ENCODE peak calls at places on chromosome 17, in four cellular contexts. One of them, this sample, is unnamed.
A peak's percentile ranks its signal among the peaks of the same experiment; 100 is the strongest.

GRCh38 chr17:42287305-42288077 is 807 bp upstream of the STAT5A start:
- DNase-seq in progenitor cell of endocrine pancreas: no peak
- DNase-seq in OCI-LY7: no peak
- DNase-seq in GM10248: peak; percentile 63
- DNase-seq in this sample: no peak

GRCh38 chr17:17685775-17686291 is 4.6 kb downstream of the RAI1 start:
- DNase-seq in OCI-LY7: no peak
- DNase-seq in GM10248: no peak
- DNase-seq in progenitor cell of endocrine pancreas: no peak
- DNase-seq in this sample: no peak

GRCh38 chr17:27319536-27320221 is 25.8 kb downstream of the WSB1 start:
- DNase-seq in GM10248: no peak
- DNase-seq in OCI-LY7: no peak
- DNase-seq in progenitor cell of endocrine pancreas: no peak
- DNase-seq in this sample: no peak

GRCh38 chr17:51853857-51854256 is 304.7 kb downstream of the CA10 start:
- DNase-seq in progenitor cell of endocrine pancreas: no peak
- DNase-seq in OCI-LY7: no peak
- DNase-seq in GM10248: no peak
- DNase-seq in this sample: no peak

GRCh38 chr17:63960430-63960829 is 12.3 kb downstream of the SCN4A start:
- DNase-seq in progenitor cell of endocrine pancreas: no peak
- DNase-seq in OCI-LY7: no peak
- DNase-seq in GM10248: no peak
- DNase-seq in this sample: no peak

GRCh38 chr17:40479754-40480480 is 21.5 kb downstream of the TNS4 start:
- DNase-seq in progenitor cell of endocrine pancreas: no peak
- DNase-seq in GM10248: no peak
- DNase-seq in OCI-LY7: peak; percentile 26
- DNase-seq in this sample: no peak

GRCh38 chr17:71966055-71966454 is 154.8 kb upstream of the SOX9 start:
- DNase-seq in GM10248: no peak
- DNase-seq in progenitor cell of endocrine pancreas: no peak
- DNase-seq in OCI-LY7: no peak
- DNase-seq in this sample: no peak

GRCh38 chr17:10420811-10421210 is 939 bp downstream of the MYH8 start:
- DNase-seq in progenitor cell of endocrine pancreas: no peak
- DNase-seq in OCI-LY7: no peak
- DNase-seq in GM10248: no peak
- DNase-seq in this sample: no peak

GRCh38 chr17:73013816-73014663 is 78.4 kb downstream of the SLC39A11 start:
- DNase-seq in progenitor cell of endocrine pancreas: no peak
- DNase-seq in OCI-LY7: peak; percentile 11
- DNase-seq in GM10248: no peak
- DNase-seq in this sample: no peak

GRCh38 chr17:73211745-73212144 is 18.9 kb downstream of the COG1 start:
- DNase-seq in progenitor cell of endocrine pancreas: no peak
- DNase-seq in OCI-LY7: no peak
- DNase-seq in GM10248: no peak
- DNase-seq in this sample: no peak

GRCh38 chr17:81387235-81388060 is 7.8 kb upstream of the BAHCC1 start:
- DNase-seq in OCI-LY7: no peak
- DNase-seq in GM10248: peak; percentile 79
- DNase-seq in progenitor cell of endocrine pancreas: no peak
- DNase-seq in this sample: no peak

GRCh38 chr17:76307299-76307965 is 644 bp downstream of the QRICH2 start:
- DNase-seq in OCI-LY7: no peak
- DNase-seq in GM10248: no peak
- DNase-seq in progenitor cell of endocrine pancreas: no peak
- DNase-seq in this sample: no peak

GRCh38 chr17:42623732-42624596 is 14.5 kb downstream of the TUBG1 start:
- DNase-seq in OCI-LY7: no peak
- DNase-seq in progenitor cell of endocrine pancreas: no peak
- DNase-seq in GM10248: no peak
- DNase-seq in this sample: no peak

GRCh38 chr17:343875-344752 is 8.5 kb downstream of the RPH3AL start:
- DNase-seq in GM10248: no peak
- DNase-seq in OCI-LY7: no peak
- DNase-seq in progenitor cell of endocrine pancreas: no peak
- DNase-seq in this sample: no peak

GRCh38 chr17:82603981-82604448 is 44.2 kb downstream of the WDR45B start:
- DNase-seq in OCI-LY7: no peak
- DNase-seq in GM10248: no peak
- DNase-seq in progenitor cell of endocrine pancreas: no peak
- DNase-seq in this sample: no peak

GRCh38 chr17:41544497-41544896 is 16.4 kb upstream of the KRT19 start:
- DNase-seq in progenitor cell of endocrine pancreas: no peak
- DNase-seq in GM10248: no peak
- DNase-seq in OCI-LY7: no peak
- DNase-seq in this sample: no peak

GRCh38 chr17:30982855-30983254 is 12.0 kb downstream of the RNF135 start:
- DNase-seq in progenitor cell of endocrine pancreas: no peak
- DNase-seq in OCI-LY7: no peak
- DNase-seq in GM10248: no peak
- DNase-seq in this sample: no peak

GRCh38 chr17:21125862-21126261 is 902 bp upstream of the DHRS7B start:
- DNase-seq in OCI-LY7: peak; percentile 39
- DNase-seq in GM10248: no peak
- DNase-seq in progenitor cell of endocrine pancreas: no peak
- DNase-seq in this sample: no peak

DNA sequence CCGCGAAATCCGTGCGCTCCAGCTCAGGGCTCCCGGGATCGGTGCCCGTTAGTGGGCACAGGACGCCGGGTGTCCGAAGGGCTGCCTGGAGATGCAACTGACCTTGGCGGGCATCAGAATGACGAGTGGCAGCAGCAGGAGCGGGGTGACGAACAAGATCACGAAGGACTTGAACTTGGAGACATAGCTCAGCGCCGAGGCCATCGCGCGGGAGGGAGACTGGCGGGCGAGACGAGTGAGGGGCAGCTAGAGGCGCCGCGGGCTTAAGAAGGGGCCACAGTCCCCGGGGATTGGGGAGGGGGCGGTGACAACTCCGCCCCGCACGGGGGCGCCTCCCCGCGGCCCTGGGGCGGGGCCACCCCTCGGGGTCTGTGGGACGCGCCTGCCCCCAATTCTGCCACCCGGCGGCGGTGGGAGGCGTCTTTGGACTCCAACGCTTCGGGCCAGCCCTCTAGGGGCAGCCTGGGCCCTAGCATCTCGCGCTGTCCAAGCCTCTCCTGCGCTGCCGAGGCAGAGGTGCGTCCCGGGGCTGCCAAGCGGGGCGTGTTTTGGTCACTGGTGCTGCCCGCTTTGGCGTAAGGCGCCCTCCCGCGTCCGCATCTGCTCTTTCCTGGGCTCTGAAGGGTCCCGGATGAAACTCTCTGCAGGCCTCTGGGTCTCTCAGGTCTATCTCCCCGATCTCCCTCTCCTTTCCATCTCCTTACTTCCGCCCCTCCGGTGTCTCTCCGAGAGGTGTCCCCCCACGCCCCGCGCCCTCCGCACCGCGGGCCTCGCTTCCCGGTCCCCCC is at the start of gene SLC13A5:
- DNase-seq in progenitor cell of endocrine pancreas: peak; percentile 72
- DNase-seq in GM10248: peak; percentile 42
- DNase-seq in OCI-LY7: no peak
- DNase-seq in this sample: peak; percentile 69
- TF ChIP-seq CTCF in progenitor cell of endocrine pancreas: peak; percentile 72
- TF ChIP-seq CTCF in GM10248: peak; percentile 5
- TF ChIP-seq CTCF in OCI-LY7: no peak
- TF ChIP-seq CTCF in this sample: peak; percentile 50

GRCh38 chr17:67289174-67289876 is 44.3 kb upstream of the HELZ start:
- DNase-seq in OCI-LY7: peak; percentile 9
- DNase-seq in progenitor cell of endocrine pancreas: no peak
- DNase-seq in GM10248: no peak
- DNase-seq in this sample: no peak
- TF ChIP-seq CTCF in OCI-LY7: no peak
- TF ChIP-seq CTCF in progenitor cell of endocrine pancreas: no peak
- TF ChIP-seq CTCF in GM10248: no peak
- TF ChIP-seq CTCF in this sample: no peak

GRCh38 chr17:4478318-4478830 is 20.3 kb upstream of the SPNS2 start:
- DNase-seq in OCI-LY7: no peak
- DNase-seq in progenitor cell of endocrine pancreas: no peak
- DNase-seq in GM10248: no peak
- DNase-seq in this sample: no peak
- TF ChIP-seq CTCF in OCI-LY7: no peak
- TF ChIP-seq CTCF in progenitor cell of endocrine pancreas: no peak
- TF ChIP-seq CTCF in GM10248: no peak
- TF ChIP-seq CTCF in this sample: no peak

DNA sequence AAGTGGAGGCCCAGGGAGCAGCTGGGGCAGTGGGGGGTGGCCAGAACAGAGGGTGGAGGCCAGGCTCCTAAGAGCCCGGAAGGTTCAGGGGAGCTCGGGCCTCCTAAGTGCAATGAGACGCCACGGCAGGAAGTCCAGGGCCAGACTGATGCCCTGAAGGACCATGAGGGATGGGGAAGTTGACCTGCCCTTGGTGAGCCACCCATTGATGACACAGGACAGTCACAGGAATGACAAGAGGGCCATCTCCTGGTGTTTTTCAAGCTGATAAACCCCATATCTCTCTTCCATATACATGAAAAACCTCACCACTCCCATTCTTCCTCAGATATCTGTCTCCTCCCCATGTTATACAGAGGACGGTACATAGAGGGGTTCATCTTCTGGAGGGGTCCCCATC is 5.8 kb upstream of the MRPL58 start:
- DNase-seq in GM10248: no peak
- DNase-seq in OCI-LY7: no peak
- DNase-seq in progenitor cell of endocrine pancreas: no peak
- DNase-seq in this sample: no peak
- TF ChIP-seq CTCF in GM10248: peak; percentile 26
- TF ChIP-seq CTCF in OCI-LY7: peak; percentile 51
- TF ChIP-seq CTCF in progenitor cell of endocrine pancreas: no peak
- TF ChIP-seq CTCF in this sample: no peak

DNA sequence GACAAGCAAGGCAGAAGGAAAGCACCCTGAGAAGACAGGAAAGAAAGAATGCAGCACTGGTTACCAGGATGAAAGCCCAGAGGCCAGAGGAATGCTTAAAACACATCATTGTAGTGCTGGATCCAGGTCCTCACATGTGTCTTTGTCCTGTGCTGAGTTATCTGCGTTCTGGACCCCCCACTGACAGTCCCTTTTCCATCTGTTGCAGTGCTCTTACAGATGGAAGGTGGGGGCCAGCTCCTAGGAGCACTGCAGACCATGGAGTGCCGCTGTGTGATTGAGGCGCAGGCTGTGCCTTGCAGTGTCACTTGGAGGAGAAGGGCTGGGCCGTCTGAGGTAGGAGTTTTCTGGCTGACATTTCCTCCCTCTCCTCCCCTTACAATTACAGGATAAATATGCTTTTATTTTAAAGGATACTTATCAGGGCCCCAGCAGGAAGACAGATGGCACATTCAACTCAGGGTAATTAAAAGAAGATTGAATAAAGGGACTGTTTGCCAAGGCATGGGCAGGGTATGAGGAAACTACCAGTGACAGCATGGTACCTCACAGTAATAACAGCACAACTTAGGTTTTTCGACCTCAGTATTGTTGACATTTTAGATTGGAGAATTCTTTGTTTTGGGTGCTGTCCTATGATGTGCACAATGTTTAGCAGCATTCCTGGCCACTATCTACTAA is 3.0 kb downstream of the EME1 start:
- DNase-seq in GM10248: no peak
- DNase-seq in progenitor cell of endocrine pancreas: no peak
- DNase-seq in OCI-LY7: no peak
- DNase-seq in this sample: no peak
- TF ChIP-seq CTCF in GM10248: no peak
- TF ChIP-seq CTCF in progenitor cell of endocrine pancreas: no peak
- TF ChIP-seq CTCF in OCI-LY7: no peak
- TF ChIP-seq CTCF in this sample: no peak

GRCh38 chr17:34076743-34077631 is 178.1 kb upstream of the CCL2 start:
- DNase-seq in progenitor cell of endocrine pancreas: no peak
- DNase-seq in OCI-LY7: no peak
- DNase-seq in GM10248: no peak
- DNase-seq in this sample: no peak

GRCh38 chr17:34082404-34082803 is 172.7 kb upstream of the CCL2 start:
- DNase-seq in progenitor cell of endocrine pancreas: no peak
- DNase-seq in GM10248: no peak
- DNase-seq in OCI-LY7: no peak
- DNase-seq in this sample: no peak

GRCh38 chr17:34081269-34081668 is 173.8 kb upstream of the CCL2 start:
- DNase-seq in progenitor cell of endocrine pancreas: no peak
- DNase-seq in OCI-LY7: peak; percentile 16
- DNase-seq in GM10248: peak; percentile 15
- DNase-seq in this sample: peak; percentile 21
- TF ChIP-seq CTCF in progenitor cell of endocrine pancreas: peak; percentile 58
- TF ChIP-seq CTCF in OCI-LY7: peak; percentile 74
- TF ChIP-seq CTCF in GM10248: no peak
- TF ChIP-seq CTCF in this sample: peak; percentile 57

GRCh38 chr17:33291248-33292183 is 1.6 kb downstream of the ASIC2 start:
- DNase-seq in GM10248: no peak
- DNase-seq in OCI-LY7: no peak
- DNase-seq in progenitor cell of endocrine pancreas: peak; percentile 20
- DNase-seq in this sample: peak; percentile 47

GRCh38 chr17:33294994-33295393 is 1.9 kb upstream of the ASIC2 start:
- DNase-seq in progenitor cell of endocrine pancreas: no peak
- DNase-seq in GM10248: no peak
- DNase-seq in OCI-LY7: no peak
- DNase-seq in this sample: no peak

GRCh38 chr17:33292981-33293867 is at the start of gene ASIC2:
- DNase-seq in GM10248: no peak
- DNase-seq in OCI-LY7: no peak
- DNase-seq in progenitor cell of endocrine pancreas: peak; percentile 25
- DNase-seq in this sample: peak; percentile 36

GRCh38 chr17:33290156-33290697 is 2.9 kb downstream of the ASIC2 start:
- DNase-seq in progenitor cell of endocrine pancreas: no peak
- DNase-seq in OCI-LY7: no peak
- DNase-seq in GM10248: no peak
- DNase-seq in this sample: no peak

DNA sequence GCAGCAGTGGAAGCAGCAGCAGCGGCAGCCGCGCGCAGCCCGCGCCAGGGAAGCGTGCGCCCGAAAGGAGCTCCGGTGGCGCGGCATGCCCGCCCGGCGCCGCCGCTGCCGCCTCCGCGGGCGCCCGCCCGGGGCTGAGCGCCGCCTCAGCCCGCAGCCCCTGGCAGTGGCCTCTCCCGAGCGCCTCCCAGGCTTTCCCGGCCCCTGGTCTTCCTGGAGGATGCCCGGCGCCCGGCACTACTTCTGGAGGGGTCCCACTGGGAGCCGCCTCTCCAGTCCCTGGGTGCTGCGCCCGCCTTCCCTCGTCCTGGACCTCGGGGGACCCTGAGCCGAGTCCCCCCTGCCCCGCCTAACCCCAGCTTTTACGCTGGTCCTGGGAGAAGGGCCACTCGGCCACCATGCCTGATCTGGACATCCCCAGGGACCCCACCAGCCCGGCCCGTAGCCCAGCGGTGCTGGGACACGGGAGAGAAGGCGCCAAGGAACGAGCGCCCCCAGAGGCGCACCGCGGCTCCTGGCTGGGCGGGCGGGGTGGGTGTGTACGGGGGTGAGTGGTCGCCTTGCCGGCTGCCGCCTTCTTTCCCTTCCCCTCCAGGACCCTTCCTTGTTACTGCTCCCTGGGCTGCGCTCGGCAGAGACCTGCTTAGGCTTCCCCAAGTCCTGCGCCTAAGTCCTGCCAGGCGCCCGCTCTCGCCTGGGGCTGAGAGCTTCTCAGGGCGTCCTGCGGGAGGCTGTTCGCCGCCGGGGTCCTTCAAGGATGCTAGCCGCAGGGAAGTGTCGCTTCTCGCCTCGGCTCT is 713 bp downstream of the ASIC2 start:
- DNase-seq in GM10248: peak; percentile 19
- DNase-seq in progenitor cell of endocrine pancreas: peak; percentile 37
- DNase-seq in OCI-LY7: no peak
- DNase-seq in this sample: peak; percentile 57
- TF ChIP-seq CTCF in GM10248: no peak
- TF ChIP-seq CTCF in progenitor cell of endocrine pancreas: peak; percentile 65
- TF ChIP-seq CTCF in OCI-LY7: no peak
- TF ChIP-seq CTCF in this sample: peak; percentile 38

This sample was measured in endothelial cell.